ENCODE peak calls at places on chromosomes 6 and 20, in ten cellular contexts. One of them, this sample, is unnamed.

GRCh38 chr6:36128793-36129192 is 1.5 kb upstream of the MAPK13 start:
- DNase-seq in foreskin keratinocyte: no peak
- DNase-seq in heart left ventricle: no peak
- DNase-seq in stomach: no peak
- DNase-seq in IMR-90: no peak
- DNase-seq in mammary epithelial cell: no peak
- DNase-seq in colonic mucosa: no peak
- DNase-seq in OCI-LY7: no peak
- DNase-seq in H1: no peak
- DNase-seq in fibroblast of lung: no peak
- DNase-seq in this sample: no peak

GRCh38 chr20:51354769-51355319 is 187.7 kb downstream of the NFATC2 start:
- DNase-seq in foreskin keratinocyte: no peak
- DNase-seq in heart left ventricle: no peak
- DNase-seq in stomach: no peak
- DNase-seq in IMR-90: peak; percentile 84
- DNase-seq in mammary epithelial cell: no peak
- DNase-seq in colonic mucosa: no peak
- DNase-seq in OCI-LY7: no peak
- DNase-seq in H1: no peak
- DNase-seq in fibroblast of lung: peak; percentile 83
- DNase-seq in this sample: no peak

GRCh38 chr6:107607109-107607508 is 117.2 kb downstream of the SOBP start:
- DNase-seq in foreskin keratinocyte: no peak
- DNase-seq in heart left ventricle: peak; percentile 72
- DNase-seq in stomach: no peak
- DNase-seq in IMR-90: no peak
- DNase-seq in mammary epithelial cell: no peak
- DNase-seq in colonic mucosa: no peak
- DNase-seq in OCI-LY7: no peak
- DNase-seq in H1: no peak
- DNase-seq in fibroblast of lung: no peak
- DNase-seq in this sample: peak; percentile 65

GRCh38 chr20:38141889-38142494 is 23.1 kb downstream of the TGM2 start:
- DNase-seq in foreskin keratinocyte: no peak
- DNase-seq in heart left ventricle: no peak
- DNase-seq in stomach: no peak
- DNase-seq in IMR-90: no peak
- DNase-seq in mammary epithelial cell: no peak
- DNase-seq in colonic mucosa: no peak
- DNase-seq in OCI-LY7: no peak
- DNase-seq in H1: no peak
- DNase-seq in fibroblast of lung: no peak
- DNase-seq in this sample: no peak

GRCh38 chr20:24778585-24779031 is 170.5 kb upstream of the CST7 start:
- DNase-seq in foreskin keratinocyte: no peak
- DNase-seq in heart left ventricle: no peak
- DNase-seq in stomach: peak; percentile 81
- DNase-seq in IMR-90: no peak
- DNase-seq in mammary epithelial cell: no peak
- DNase-seq in colonic mucosa: no peak
- DNase-seq in OCI-LY7: no peak
- DNase-seq in H1: no peak
- DNase-seq in fibroblast of lung: no peak
- DNase-seq in this sample: no peak

GRCh38 chr20:62714799-62715198 is 6.2 kb downstream of the NTSR1 start:
- DNase-seq in foreskin keratinocyte: no peak
- DNase-seq in heart left ventricle: no peak
- DNase-seq in stomach: no peak
- DNase-seq in IMR-90: no peak
- DNase-seq in mammary epithelial cell: no peak
- DNase-seq in colonic mucosa: no peak
- DNase-seq in OCI-LY7: no peak
- DNase-seq in H1: no peak
- DNase-seq in fibroblast of lung: no peak
- DNase-seq in this sample: no peak

GRCh38 chr20:5626603-5627002 is 123.6 kb upstream of the SHLD1 start:
- DNase-seq in foreskin keratinocyte: no peak
- DNase-seq in heart left ventricle: no peak
- DNase-seq in stomach: no peak
- DNase-seq in IMR-90: no peak
- DNase-seq in mammary epithelial cell: no peak
- DNase-seq in colonic mucosa: no peak
- DNase-seq in OCI-LY7: no peak
- DNase-seq in H1: no peak
- DNase-seq in fibroblast of lung: no peak
- DNase-seq in this sample: no peak

GRCh38 chr20:478949-479429 is 16.7 kb upstream of the TBC1D20 start:
- DNase-seq in foreskin keratinocyte: peak; percentile 19
- DNase-seq in heart left ventricle: no peak
- DNase-seq in stomach: no peak
- DNase-seq in IMR-90: peak; percentile 77
- DNase-seq in mammary epithelial cell: peak; percentile 47
- DNase-seq in colonic mucosa: peak; percentile 43
- DNase-seq in OCI-LY7: peak; percentile 80
- DNase-seq in H1: no peak
- DNase-seq in fibroblast of lung: peak; percentile 40
- DNase-seq in this sample: peak; percentile 24

GRCh38 chr20:58544301-58544700 is 29.1 kb upstream of the APCDD1L start:
- DNase-seq in foreskin keratinocyte: no peak
- DNase-seq in heart left ventricle: no peak
- DNase-seq in stomach: no peak
- DNase-seq in IMR-90: no peak
- DNase-seq in mammary epithelial cell: no peak
- DNase-seq in colonic mucosa: no peak
- DNase-seq in OCI-LY7: no peak
- DNase-seq in H1: peak; percentile 20
- DNase-seq in fibroblast of lung: no peak
- DNase-seq in this sample: no peak

GRCh38 chr20:33351696-33352095 is 49.6 kb downstream of the CDK5RAP1 start:
- DNase-seq in foreskin keratinocyte: no peak
- DNase-seq in heart left ventricle: no peak
- DNase-seq in stomach: no peak
- DNase-seq in IMR-90: no peak
- DNase-seq in mammary epithelial cell: no peak
- DNase-seq in colonic mucosa: no peak
- DNase-seq in OCI-LY7: no peak
- DNase-seq in H1: no peak
- DNase-seq in fibroblast of lung: peak; percentile 3
- DNase-seq in this sample: no peak

DNA sequence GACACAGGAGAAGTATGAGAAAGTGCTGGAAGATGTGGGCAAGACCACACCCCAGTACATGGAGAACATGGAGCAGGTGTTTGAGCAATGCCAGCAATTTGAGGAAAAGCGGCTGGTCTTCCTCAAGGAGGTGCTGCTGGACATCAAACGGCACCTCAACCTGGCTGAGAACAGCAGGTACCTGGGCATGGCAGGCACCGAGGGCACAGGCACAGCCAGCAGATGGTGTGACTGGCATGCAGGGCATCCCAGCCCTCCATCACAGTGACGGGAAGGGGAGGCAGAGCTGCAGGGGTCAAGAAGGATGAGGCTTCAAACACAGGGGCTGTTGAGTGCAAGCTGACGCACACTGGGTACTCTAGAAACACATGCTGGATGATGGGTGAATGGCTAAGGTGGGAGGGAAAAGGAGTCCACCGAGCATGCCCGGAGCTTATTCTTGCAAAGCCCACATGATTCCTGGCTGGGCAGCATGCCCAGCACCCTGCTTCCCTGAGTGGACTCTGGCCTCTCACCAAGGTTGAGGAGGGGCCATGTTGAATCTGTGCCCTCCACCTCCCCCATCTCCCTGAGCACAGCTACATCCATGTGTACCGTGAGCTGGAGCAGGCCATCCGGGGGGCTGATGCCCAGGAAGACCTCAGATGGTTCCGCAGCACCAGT is 26.3 kb downstream of the SPDEF start:
- DNase-seq in foreskin keratinocyte: no peak
- DNase-seq in heart left ventricle: peak; percentile 45
- DNase-seq in stomach: peak; percentile 76
- DNase-seq in IMR-90: no peak
- DNase-seq in mammary epithelial cell: no peak
- DNase-seq in colonic mucosa: peak; percentile 57
- DNase-seq in OCI-LY7: no peak
- DNase-seq in H1: no peak
- DNase-seq in fibroblast of lung: no peak
- DNase-seq in this sample: no peak
- TF ChIP-seq CTCF in foreskin keratinocyte: peak; percentile 25
- TF ChIP-seq CTCF in heart left ventricle: no peak
- TF ChIP-seq CTCF in stomach: peak; percentile 13
- TF ChIP-seq CTCF in IMR-90: no peak
- TF ChIP-seq CTCF in mammary epithelial cell: no peak
- TF ChIP-seq CTCF in colonic mucosa: no peak
- TF ChIP-seq CTCF in OCI-LY7: no peak
- TF ChIP-seq CTCF in H1: peak; percentile 33
- TF ChIP-seq CTCF in fibroblast of lung: no peak
- TF ChIP-seq CTCF in this sample: no peak

GRCh38 chr6:21603516-21603952 is 10.0 kb downstream of the SOX4 start:
- DNase-seq in foreskin keratinocyte: no peak
- DNase-seq in heart left ventricle: no peak
- DNase-seq in stomach: no peak
- DNase-seq in IMR-90: no peak
- DNase-seq in mammary epithelial cell: no peak
- DNase-seq in colonic mucosa: no peak
- DNase-seq in OCI-LY7: peak; percentile 95
- DNase-seq in H1: no peak
- DNase-seq in fibroblast of lung: no peak
- DNase-seq in this sample: no peak
- H3K4me1 ChIP-seq in foreskin keratinocyte: peaks cover 5% of the 10 kb centered on the region
- H3K4me1 ChIP-seq in heart left ventricle: peaks cover 8% of the 10 kb centered on the region
- H3K4me1 ChIP-seq in stomach: peaks cover 7% of the 10 kb centered on the region
- H3K4me1 ChIP-seq in IMR-90: peaks cover 4% of the 10 kb centered on the region
- H3K4me1 ChIP-seq in mammary epithelial cell: peaks cover 7% of the 10 kb centered on the region
- H3K4me1 ChIP-seq in colonic mucosa: no peaks in the 10 kb centered on the region
- H3K4me1 ChIP-seq in OCI-LY7: peaks cover 69% of the 10 kb centered on the region
- H3K4me1 ChIP-seq in H1: peaks cover 6% of the 10 kb centered on the region
- H3K4me1 ChIP-seq in fibroblast of lung: no peaks in the 10 kb centered on the region
- H3K4me1 ChIP-seq in this sample: peaks cover 6% of the 10 kb centered on the region

GRCh38 chr20:9617062-9617461 is 102.7 kb downstream of the LAMP5 start:
- DNase-seq in foreskin keratinocyte: no peak
- DNase-seq in heart left ventricle: peak; percentile 46
- DNase-seq in stomach: peak; percentile 81
- DNase-seq in IMR-90: peak; percentile 66
- DNase-seq in mammary epithelial cell: peak; percentile 38
- DNase-seq in colonic mucosa: peak; percentile 41
- DNase-seq in OCI-LY7: peak; percentile 78
- DNase-seq in H1: peak; percentile 67
- DNase-seq in fibroblast of lung: peak; percentile 58
- DNase-seq in this sample: peak; percentile 24
- TF ChIP-seq CTCF in foreskin keratinocyte: peak; percentile 88
- TF ChIP-seq CTCF in heart left ventricle: peak; percentile 90
- TF ChIP-seq CTCF in stomach: peak; percentile 75
- TF ChIP-seq CTCF in IMR-90: peak; percentile 93
- TF ChIP-seq CTCF in mammary epithelial cell: peak; percentile 81
- TF ChIP-seq CTCF in colonic mucosa: peak; percentile 79
- TF ChIP-seq CTCF in OCI-LY7: peak; percentile 97
- TF ChIP-seq CTCF in H1: peak; percentile 79
- TF ChIP-seq CTCF in fibroblast of lung: peak; percentile 61
- TF ChIP-seq CTCF in this sample: peak; percentile 90

GRCh38 chr6:152091201-152091600 is 283.7 kb downstream of the ESR1 start:
- DNase-seq in foreskin keratinocyte: no peak
- DNase-seq in heart left ventricle: no peak
- DNase-seq in stomach: no peak
- DNase-seq in IMR-90: no peak
- DNase-seq in mammary epithelial cell: no peak
- DNase-seq in colonic mucosa: no peak
- DNase-seq in OCI-LY7: no peak
- DNase-seq in H1: no peak
- DNase-seq in fibroblast of lung: no peak
- DNase-seq in this sample: no peak
- H3K4me1 ChIP-seq in foreskin keratinocyte: peaks cover 38% of the 10 kb centered on the region
- H3K4me1 ChIP-seq in heart left ventricle: no peaks in the 10 kb centered on the region
- H3K4me1 ChIP-seq in stomach: no peaks in the 10 kb centered on the region
- H3K4me1 ChIP-seq in IMR-90: peaks cover 15% of the 10 kb centered on the region
- H3K4me1 ChIP-seq in mammary epithelial cell: peaks cover 62% of the 10 kb centered on the region
- H3K4me1 ChIP-seq in colonic mucosa: no peaks in the 10 kb centered on the region
- H3K4me1 ChIP-seq in OCI-LY7: no peaks in the 10 kb centered on the region
- H3K4me1 ChIP-seq in H1: no peaks in the 10 kb centered on the region
- H3K4me1 ChIP-seq in fibroblast of lung: peaks cover 7% of the 10 kb centered on the region
- H3K4me1 ChIP-seq in this sample: peaks cover 9% of the 10 kb centered on the region